ENCODE peak calls at places on chromosomes 12 and 14, in seven cellular contexts. J is DMS53; D is NCI-H748 treated with DMSO at 0.1 percent for 48 hours; L is fibroblast of lung; T is HT1080; E is cardiac fibroblast; N is activated T-helper 9 cell treated with anti-CD3 and anti-CD28 coated beads, Interleukin-2, amount 50 U/mL, for 16 hours. Q is an unnamed sample.

GRCh38 chr12:101719566-101719965 is 19.7 kb downstream of the SYCP3 start:
- DNase-seq in N (no peak), E (peak; percentile 38), D (no peak), L (peak; percentile 17), J (no peak), T (no peak), Q (no peak)

GRCh38 chr12:23884909-23885308 is 64.6 kb downstream of the SOX5 start:
- DNase-seq in E (no peak), T (no peak), L (no peak), J (peak; percentile 57), D (no peak), N (no peak), Q (no peak)

GRCh38 chr12:5514545-5514944 is 82.6 kb downstream of the NTF3 start:
- DNase-seq in E (no peak), D (no peak), T (no peak), N (no peak), J (no peak), L (no peak), Q (no peak)

GRCh38 chr12:28114488-28114887 is 75.8 kb upstream of the CCDC91 start:
- DNase-seq in J (peak; percentile 74), T (peak; percentile 15), E (peak; percentile 68), D (no peak), L (peak; percentile 65), N (no peak), Q (peak; percentile 23)

GRCh38 chr12:59744564-59744963 is 148.7 kb downstream of the SLC16A7 start:
- DNase-seq in N (no peak), J (no peak), E (no peak), L (no peak), T (no peak), D (no peak), Q (no peak)

GRCh38 chr14:94816113-94816512 is 46.2 kb upstream of the GSC start:
- DNase-seq in J (no peak), E (no peak), T (no peak), L (no peak), N (no peak), D (no peak), Q (peak; percentile 11)

GRCh38 chr12:109728921-109729836 is 15.6 kb downstream of the FAM222A start:
- DNase-seq in E (no peak), L (no peak), N (no peak), J (no peak), T (no peak), D (no peak), Q (no peak)

GRCh38 chr12:27537855-27538675 is 14.1 kb downstream of the PPFIBP1 start:
- DNase-seq in T (no peak), E (peak; percentile 36), N (no peak), D (no peak), L (no peak), J (no peak), Q (no peak)

GRCh38 chr12:84551373-84551772 is 361.2 kb downstream of the SLC6A15 start:
- DNase-seq in T (no peak), N (no peak), L (no peak), E (no peak), J (no peak), D (no peak), Q (no peak)

GRCh38 chr14:104880584-104881210 is 15.6 kb downstream of the CEP170B start:
- DNase-seq in N (no peak), J (no peak), D (no peak), T (no peak), L (no peak), E (no peak), Q (no peak)

GRCh38 chr12:131491155-131491554 is 219.7 kb upstream of the SFSWAP start:
- DNase-seq in E (no peak), N (no peak), D (no peak), L (no peak), J (no peak), T (no peak), Q (no peak)

Q was measured in astrocyte of the hippocampus.